ENCODE peak calls at places on chromosomes 13 and 19, in seven cellular contexts. One of them, this sample, is unnamed.

GRCh38 chr13:31807090-31807541 is 67.8 kb downstream of the RXFP2 start:
- DNase-seq in upper lobe of right lung: no peak
- DNase-seq in AG10803: peak; percentile 64
- DNase-seq in AG09309: no peak
- DNase-seq in GM23338: no peak
- DNase-seq in pancreas: no peak
- DNase-seq in thoracic aorta: no peak
- DNase-seq in this sample: peak; percentile 16

GRCh38 chr19:44845612-44846454 is at the start of gene NECTIN2:
- DNase-seq in AG09309: peak; percentile 92
- DNase-seq in AG10803: peak; percentile 97
- DNase-seq in thoracic aorta: peak; percentile 100
- DNase-seq in pancreas: peak; percentile 100
- DNase-seq in GM23338: peak; percentile 99
- DNase-seq in upper lobe of right lung: peak; percentile 100
- DNase-seq in this sample: peak; percentile 99

GRCh38 chr13:99378985-99379734 is 72.0 kb upstream of the GPR183 start:
- DNase-seq in AG10803: no peak
- DNase-seq in thoracic aorta: no peak
- DNase-seq in pancreas: no peak
- DNase-seq in GM23338: peak; percentile 51
- DNase-seq in AG09309: no peak
- DNase-seq in upper lobe of right lung: no peak
- DNase-seq in this sample: no peak

GRCh38 chr19:30664358-30665058 is 292.3 kb downstream of the ZNF536 start:
- DNase-seq in thoracic aorta: no peak
- DNase-seq in pancreas: peak; percentile 86
- DNase-seq in upper lobe of right lung: no peak
- DNase-seq in AG09309: no peak
- DNase-seq in AG10803: peak; percentile 42
- DNase-seq in GM23338: peak; percentile 83
- DNase-seq in this sample: no peak

GRCh38 chr19:9139609-9140158 is 513 bp upstream of the ZNF317 start:
- DNase-seq in pancreas: no peak
- DNase-seq in GM23338: no peak
- DNase-seq in AG10803: no peak
- DNase-seq in thoracic aorta: no peak
- DNase-seq in upper lobe of right lung: no peak
- DNase-seq in AG09309: no peak
- DNase-seq in this sample: no peak

GRCh38 chr19:35268546-35269424 is at the start of gene USF2:
- DNase-seq in pancreas: peak; percentile 83
- DNase-seq in AG09309: no peak
- DNase-seq in thoracic aorta: no peak
- DNase-seq in upper lobe of right lung: peak; percentile 91
- DNase-seq in AG10803: peak; percentile 65
- DNase-seq in GM23338: peak; percentile 78
- DNase-seq in this sample: peak; percentile 77

GRCh38 chr13:27170521-27171243 is 929 bp downstream of the USP12 start:
- DNase-seq in AG09309: no peak
- DNase-seq in GM23338: peak; percentile 79
- DNase-seq in upper lobe of right lung: peak; percentile 78
- DNase-seq in pancreas: peak; percentile 60
- DNase-seq in AG10803: no peak
- DNase-seq in thoracic aorta: no peak
- DNase-seq in this sample: peak; percentile 45

GRCh38 chr19:2055871-2056809 is 5.1 kb upstream of the MKNK2 start:
- DNase-seq in pancreas: peak; percentile 49
- DNase-seq in GM23338: peak; percentile 50
- DNase-seq in thoracic aorta: no peak
- DNase-seq in AG10803: peak; percentile 92
- DNase-seq in upper lobe of right lung: peak; percentile 69
- DNase-seq in AG09309: peak; percentile 49
- DNase-seq in this sample: peak; percentile 80

GRCh38 chr19:19747357-19748220 is 14.7 kb upstream of the ZNF14 start:
- DNase-seq in thoracic aorta: no peak
- DNase-seq in pancreas: no peak
- DNase-seq in GM23338: no peak
- DNase-seq in AG10803: no peak
- DNase-seq in AG09309: no peak
- DNase-seq in upper lobe of right lung: no peak
- DNase-seq in this sample: no peak

GRCh38 chr13:93450226-93450625 is 223.6 kb downstream of the GPC6 start:
- DNase-seq in pancreas: no peak
- DNase-seq in AG10803: peak; percentile 65
- DNase-seq in thoracic aorta: no peak
- DNase-seq in upper lobe of right lung: no peak
- DNase-seq in AG09309: peak; percentile 5
- DNase-seq in GM23338: no peak
- DNase-seq in this sample: peak; percentile 59

GRCh38 chr13:77510156-77510555 is 25.4 kb upstream of the SCEL start:
- DNase-seq in AG09309: no peak
- DNase-seq in GM23338: no peak
- DNase-seq in upper lobe of right lung: no peak
- DNase-seq in thoracic aorta: no peak
- DNase-seq in AG10803: no peak
- DNase-seq in pancreas: no peak
- DNase-seq in this sample: no peak

GRCh38 chr19:11323601-11324078 is 15.8 kb downstream of the RAB3D start:
- DNase-seq in pancreas: no peak
- DNase-seq in AG10803: no peak
- DNase-seq in thoracic aorta: no peak
- DNase-seq in AG09309: no peak
- DNase-seq in GM23338: peak; percentile 57
- DNase-seq in upper lobe of right lung: no peak
- DNase-seq in this sample: no peak

GRCh38 chr19:11325544-11325943 is 13.9 kb downstream of the RAB3D start:
- DNase-seq in pancreas: no peak
- DNase-seq in thoracic aorta: no peak
- DNase-seq in AG09309: no peak
- DNase-seq in GM23338: no peak
- DNase-seq in AG10803: no peak
- DNase-seq in upper lobe of right lung: no peak
- DNase-seq in this sample: no peak

GRCh38 chr19:11324748-11325389 is 14.6 kb downstream of the RAB3D start:
- DNase-seq in thoracic aorta: no peak
- DNase-seq in upper lobe of right lung: no peak
- DNase-seq in AG09309: no peak
- DNase-seq in GM23338: no peak
- DNase-seq in AG10803: no peak
- DNase-seq in pancreas: no peak
- DNase-seq in this sample: peak; percentile 17

GRCh38 chr19:11322269-11323024 is 17.0 kb downstream of the RAB3D start:
- DNase-seq in pancreas: no peak
- DNase-seq in thoracic aorta: no peak
- DNase-seq in upper lobe of right lung: no peak
- DNase-seq in GM23338: no peak
- DNase-seq in AG09309: no peak
- DNase-seq in AG10803: no peak
- DNase-seq in this sample: no peak

GRCh38 chr19:11324079-11324661 is 15.3 kb downstream of the RAB3D start:
- DNase-seq in AG09309: peak; percentile 92
- DNase-seq in pancreas: peak; percentile 63
- DNase-seq in thoracic aorta: peak; percentile 33
- DNase-seq in GM23338: no peak
- DNase-seq in AG10803: peak; percentile 97
- DNase-seq in upper lobe of right lung: peak; percentile 88
- DNase-seq in this sample: peak; percentile 97
- H3K4me3 ChIP-seq in AG09309: no peak overlapping the region
- H3K4me3 ChIP-seq in pancreas: no peak overlapping the region
- H3K4me3 ChIP-seq in thoracic aorta: peak overlapping the region; percentile 51
- H3K4me3 ChIP-seq in GM23338: no peak overlapping the region
- H3K4me3 ChIP-seq in AG10803: peak overlapping the region; percentile 18
- H3K4me3 ChIP-seq in upper lobe of right lung: no peak overlapping the region
- H3K4me3 ChIP-seq in this sample: no peak overlapping the region

GRCh38 chr19:16627194-16627927 is 643 bp downstream of the MED26 start:
- DNase-seq in upper lobe of right lung: peak; percentile 71
- DNase-seq in GM23338: no peak
- DNase-seq in pancreas: peak; percentile 67
- DNase-seq in AG09309: no peak
- DNase-seq in thoracic aorta: no peak
- DNase-seq in AG10803: peak; percentile 14
- DNase-seq in this sample: no peak
- TF ChIP-seq CTCF in upper lobe of right lung: no peak
- TF ChIP-seq CTCF in GM23338: peak; percentile 30
- TF ChIP-seq CTCF in pancreas: no peak
- TF ChIP-seq CTCF in AG09309: no peak
- TF ChIP-seq CTCF in thoracic aorta: no peak
- TF ChIP-seq CTCF in AG10803: no peak
- TF ChIP-seq CTCF in this sample: no peak

DNA sequence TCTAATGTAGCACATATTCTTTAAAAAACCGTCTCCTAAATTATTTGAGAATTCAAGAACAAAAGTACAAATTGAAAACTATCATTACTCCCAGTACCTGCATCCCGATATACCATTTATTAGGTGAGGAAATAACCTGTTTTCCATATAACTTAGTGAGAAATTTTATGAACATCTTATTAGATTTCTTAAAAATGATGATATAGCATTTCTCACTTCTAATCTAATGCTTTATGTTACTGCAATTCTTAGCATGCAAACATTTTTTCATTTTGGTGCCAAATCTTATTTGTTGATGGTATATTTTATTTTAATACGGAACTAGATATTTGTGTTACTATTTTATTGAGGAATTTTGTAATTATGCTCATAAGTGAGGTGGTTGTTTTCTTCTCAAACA is 1321.3 kb upstream of the SLC10A2 start:
- DNase-seq in upper lobe of right lung: no peak
- DNase-seq in GM23338: no peak
- DNase-seq in AG10803: no peak
- DNase-seq in thoracic aorta: no peak
- DNase-seq in pancreas: no peak
- DNase-seq in AG09309: no peak
- DNase-seq in this sample: no peak
- H3K4me3 ChIP-seq in upper lobe of right lung: no peak overlapping the region
- H3K4me3 ChIP-seq in GM23338: no peak overlapping the region
- H3K4me3 ChIP-seq in AG10803: no peak overlapping the region
- H3K4me3 ChIP-seq in thoracic aorta: no peak overlapping the region
- H3K4me3 ChIP-seq in pancreas: no peak overlapping the region
- H3K4me3 ChIP-seq in AG09309: no peak overlapping the region
- H3K4me3 ChIP-seq in this sample: no peak overlapping the region

GRCh38 chr19:10966809-10967208 is 6.0 kb downstream of the SMARCA4 start:
- DNase-seq in AG10803: no peak
- DNase-seq in thoracic aorta: no peak
- DNase-seq in upper lobe of right lung: no peak
- DNase-seq in pancreas: no peak
- DNase-seq in AG09309: no peak
- DNase-seq in GM23338: no peak
- DNase-seq in this sample: no peak

GRCh38 chr19:10965398-10965797 is 4.6 kb downstream of the SMARCA4 start:
- DNase-seq in upper lobe of right lung: no peak
- DNase-seq in AG09309: no peak
- DNase-seq in pancreas: no peak
- DNase-seq in AG10803: no peak
- DNase-seq in thoracic aorta: no peak
- DNase-seq in GM23338: no peak
- DNase-seq in this sample: no peak

GRCh38 chr19:10964903-10965302 is 4.1 kb downstream of the SMARCA4 start:
- DNase-seq in GM23338: no peak
- DNase-seq in pancreas: no peak
- DNase-seq in AG10803: no peak
- DNase-seq in upper lobe of right lung: no peak
- DNase-seq in AG09309: no peak
- DNase-seq in thoracic aorta: no peak
- DNase-seq in this sample: no peak

GRCh38 chr19:10971107-10971715 is 10.4 kb downstream of the SMARCA4 start:
- DNase-seq in AG09309: no peak
- DNase-seq in thoracic aorta: no peak
- DNase-seq in upper lobe of right lung: no peak
- DNase-seq in AG10803: no peak
- DNase-seq in GM23338: no peak
- DNase-seq in pancreas: no peak
- DNase-seq in this sample: no peak

DNA sequence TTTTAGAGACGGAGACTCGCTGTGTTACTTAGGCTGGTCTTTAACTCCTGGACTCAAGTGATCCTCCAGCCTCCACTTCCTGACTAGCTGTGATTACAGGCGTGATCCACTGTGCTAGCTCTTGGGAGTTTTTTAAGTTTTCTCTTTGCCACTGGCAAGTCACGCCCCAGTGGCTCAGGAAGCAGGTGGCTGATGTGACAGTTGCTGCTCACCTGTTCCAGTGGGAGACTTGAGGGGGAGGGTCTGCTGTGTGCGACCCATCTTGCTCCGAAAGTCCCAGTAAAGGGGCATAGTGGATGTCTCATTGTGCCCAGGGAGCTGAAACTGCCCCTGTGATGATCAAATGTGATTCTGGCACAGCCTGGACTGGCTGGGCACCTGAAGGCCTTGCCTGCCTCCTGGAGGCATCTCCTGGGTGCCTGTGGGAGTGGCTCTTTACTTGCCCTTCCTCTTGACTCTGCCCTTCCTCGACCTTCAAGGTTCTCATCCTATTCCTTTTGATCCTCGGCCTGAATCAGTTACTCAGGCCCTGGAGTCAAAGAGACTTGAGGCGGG is 7.8 kb downstream of the SMARCA4 start:
- DNase-seq in AG10803: no peak
- DNase-seq in GM23338: no peak
- DNase-seq in thoracic aorta: no peak
- DNase-seq in upper lobe of right lung: no peak
- DNase-seq in AG09309: no peak
- DNase-seq in pancreas: no peak
- DNase-seq in this sample: no peak
- TF ChIP-seq CTCF in AG10803: no peak
- TF ChIP-seq CTCF in GM23338: no peak
- TF ChIP-seq CTCF in thoracic aorta: no peak
- TF ChIP-seq CTCF in upper lobe of right lung: no peak
- TF ChIP-seq CTCF in AG09309: no peak
- TF ChIP-seq CTCF in pancreas: no peak
- TF ChIP-seq CTCF in this sample: no peak

GRCh38 chr13:22218784-22219183 is 547.9 kb downstream of the FGF9 start:
- DNase-seq in thoracic aorta: no peak
- DNase-seq in pancreas: no peak
- DNase-seq in GM23338: no peak
- DNase-seq in upper lobe of right lung: no peak
- DNase-seq in AG09309: no peak
- DNase-seq in AG10803: no peak
- DNase-seq in this sample: no peak

GRCh38 chr13:22220186-22221160 is 549.6 kb downstream of the FGF9 start:
- DNase-seq in AG09309: no peak
- DNase-seq in AG10803: peak; percentile 74
- DNase-seq in upper lobe of right lung: no peak
- DNase-seq in thoracic aorta: no peak
- DNase-seq in pancreas: no peak
- DNase-seq in GM23338: no peak
- DNase-seq in this sample: no peak
- H3K4me3 ChIP-seq in AG09309: no peak overlapping the region
- H3K4me3 ChIP-seq in AG10803: peak overlapping the region; percentile 5
- H3K4me3 ChIP-seq in upper lobe of right lung: no peak overlapping the region
- H3K4me3 ChIP-seq in thoracic aorta: no peak overlapping the region
- H3K4me3 ChIP-seq in pancreas: no peak overlapping the region
- H3K4me3 ChIP-seq in GM23338: no peak overlapping the region
- H3K4me3 ChIP-seq in this sample: no peak overlapping the region

This sample was measured in fibroblast of pulmonary artery.